ENCODE peak calls at places on chromosome 20, in eight cellular contexts. M, Y, X, R, E, Q, G and K are unnamed samples.

GRCh38 chr20:17635846-17636245 is 46.2 kb downstream of the RRBP1 start:
- DNase-seq in M (no peak), Y (no peak), X (no peak), R (peak; percentile 71), E (no peak), Q (no peak), G (no peak), K (no peak)

GRCh38 chr20:63348828-63349515 is 12.2 kb downstream of the CHRNA4 start:
- DNase-seq in M (no peak), Y (no peak), X (no peak), R (no peak), E (no peak), Q (no peak), G (no peak), K (no peak)

GRCh38 chr20:32624687-32625345 is 39.7 kb upstream of the NOL4L start:
- DNase-seq in M (no peak), Y (no peak), X (no peak), R (no peak), E (no peak), Q (no peak), G (no peak), K (no peak)

GRCh38 chr20:4220352-4220751 is 205.0 kb upstream of the RNF24 start:
- DNase-seq in M (no peak), Y (no peak), X (no peak), R (no peak), E (no peak), Q (no peak), G (no peak), K (no peak)

GRCh38 chr20:15977758-15978157 is 595.5 kb downstream of the KIF16B start:
- DNase-seq in M (no peak), Y (no peak), X (no peak), R (no peak), E (no peak), Q (no peak), G (no peak), K (no peak)

GRCh38 chr20:15643713-15644112 is 929.5 kb downstream of the KIF16B start:
- DNase-seq in M (no peak), Y (no peak), X (no peak), R (no peak), E (no peak), Q (no peak), G (no peak), K (no peak)

GRCh38 chr20:53104889-53105288 is 132.7 kb downstream of the TSHZ2 start:
- DNase-seq in M (no peak), Y (no peak), X (no peak), R (no peak), E (no peak), Q (no peak), G (no peak), K (no peak)

GRCh38 chr20:22348010-22348409 is 236.4 kb downstream of the FOXA2 start:
- DNase-seq in M (no peak), Y (no peak), X (no peak), R (no peak), E (no peak), Q (no peak), G (no peak), K (no peak)

GRCh38 chr20:44409132-44409600 is 53.7 kb downstream of the HNF4A start:
- DNase-seq in M (peak; percentile 11), Y (no peak), X (no peak), R (no peak), E (no peak), Q (no peak), G (no peak), K (no peak)

GRCh38 chr20:48651271-48651670 is 176.5 kb downstream of the PREX1 start:
- DNase-seq in M (peak; percentile 56), Y (no peak), X (no peak), R (no peak), E (no peak), Q (no peak), G (no peak), K (no peak)

GRCh38 chr20:37989601-37990001 is 43.7 kb downstream of the TTI1 start:
- DNase-seq in M (no peak), Y (no peak), X (peak; percentile 36), R (no peak), E (peak; percentile 69), Q (no peak), G (no peak), K (no peak)

GRCh38 chr20:8250539-8251200 is 118.6 kb downstream of the PLCB1 start:
- DNase-seq in M (no peak), Y (no peak), X (no peak), R (no peak), E (no peak), Q (no peak), G (no peak), K (no peak)

GRCh38 chr20:62143976-62144825 is 632 bp downstream of the SS18L1 start:
- DNase-seq in M (peak; percentile 91), Y (no peak), X (peak; percentile 59), R (peak; percentile 58), E (no peak), Q (no peak), G (no peak), K (no peak)
- TF ChIP-seq POLR2A in M (no peak), Y (no peak), X (peak; percentile 18), R (no peak), E (no peak), Q (no peak), G (peak; percentile 6), K (peak; percentile 51)

GRCh38 chr20:9400371-9401025 is 113.9 kb upstream of the LAMP5 start:
- DNase-seq in M (no peak), Y (no peak), X (no peak), R (no peak), E (no peak), Q (no peak), G (no peak), K (no peak)
- TF ChIP-seq POLR2A in M (no peak), Y (no peak), X (no peak), R (no peak), E (no peak), Q (no peak), G (no peak), K (no peak)

GRCh38 chr20:60054716-60055371 is 96.6 kb downstream of the CDH26 start:
- DNase-seq in M (peak; percentile 83), Y (no peak), X (no peak), R (no peak), E (no peak), Q (no peak), G (no peak), K (no peak)
- TF ChIP-seq POLR2A in M (no peak), Y (no peak), X (no peak), R (no peak), E (no peak), Q (no peak), G (no peak), K (no peak)

DNA sequence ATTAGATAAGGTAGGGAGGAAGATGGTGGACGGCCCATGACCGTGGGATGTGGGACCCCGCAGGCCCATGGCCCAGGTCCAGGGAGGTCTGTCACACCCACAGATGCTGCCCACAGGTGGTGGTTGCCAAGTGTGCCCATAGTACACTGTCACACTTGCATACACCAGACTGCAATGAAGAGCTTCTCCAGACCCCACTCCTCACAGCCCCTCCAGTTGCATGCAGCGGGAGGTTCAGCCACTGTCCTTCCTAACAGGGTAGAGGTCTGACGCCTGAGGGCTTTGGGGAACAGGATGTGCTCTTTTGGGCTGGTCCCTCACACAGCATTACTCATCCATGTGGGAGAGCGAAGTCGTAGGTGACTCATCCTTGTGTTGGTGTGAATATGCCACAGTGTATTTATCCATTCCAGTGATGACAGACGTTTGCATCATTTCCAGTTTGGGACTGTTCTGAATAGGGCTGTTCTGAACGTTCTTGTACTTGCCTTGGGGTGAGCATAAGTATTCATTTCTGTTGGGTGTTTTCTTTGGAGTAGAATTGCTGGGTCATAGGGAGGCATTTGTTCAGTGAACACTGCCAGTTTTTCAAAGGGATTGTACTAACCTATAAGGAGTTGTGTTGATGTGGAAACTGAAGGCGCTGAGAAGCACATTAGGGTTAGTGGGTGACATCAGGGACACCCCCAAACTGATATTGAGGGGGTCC is 10.1 kb upstream of the PYGB start:
- DNase-seq in M (no peak), Y (peak; percentile 91), X (no peak), R (no peak), E (peak; percentile 86), Q (no peak), G (peak; percentile 94), K (peak; percentile 92)
- TF ChIP-seq POLR2A in M (no peak), Y (no peak), X (no peak), R (no peak), E (no peak), Q (no peak), G (no peak), K (peak; percentile 29)

DNA sequence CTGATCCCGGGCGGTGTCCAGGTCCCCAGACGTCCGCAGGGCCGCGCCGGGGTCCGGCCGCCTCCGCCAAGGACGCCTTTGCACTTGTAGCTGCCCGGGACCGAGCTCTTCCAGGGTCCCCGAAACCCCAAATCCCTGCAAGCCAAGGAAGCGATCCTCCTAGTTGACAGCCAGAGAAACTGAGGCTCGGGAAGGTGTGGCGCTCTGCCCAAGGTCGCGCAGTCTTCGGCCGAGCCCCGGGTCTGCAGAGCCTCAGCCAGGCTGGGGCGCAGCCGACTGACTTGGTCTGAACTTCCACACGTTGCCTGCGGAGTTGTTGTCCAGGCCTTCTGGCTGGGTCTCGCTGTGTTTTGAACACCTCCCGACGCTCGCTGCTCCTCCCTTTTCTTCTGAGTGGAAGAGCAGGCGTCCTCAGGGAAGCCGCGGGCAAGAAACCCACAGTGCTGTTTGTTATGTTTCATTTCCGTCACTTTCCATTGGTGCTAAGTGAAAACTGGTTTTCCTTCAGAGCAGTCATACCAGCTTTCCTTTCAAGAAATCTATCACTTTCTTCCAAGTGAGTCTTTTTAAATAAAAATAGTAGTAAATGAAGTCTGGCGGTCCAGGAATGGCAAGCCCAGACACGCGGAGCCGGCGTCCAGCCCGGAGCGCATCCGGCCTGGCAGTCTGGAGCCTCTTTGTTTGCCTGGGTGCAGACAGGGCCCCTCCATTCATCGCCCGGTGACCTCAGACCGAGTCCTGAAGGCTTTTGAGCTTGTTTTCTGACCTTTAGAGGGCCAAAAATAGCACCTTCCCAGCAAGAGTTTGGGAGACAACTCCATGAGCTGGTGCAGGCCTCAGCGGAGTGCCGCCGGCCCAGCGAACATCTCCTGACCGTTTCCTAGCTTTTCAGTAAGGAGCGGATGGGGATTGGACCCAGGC is 698 bp downstream of the FAM210B start:
- DNase-seq in M (peak; percentile 86), Y (peak; percentile 41), X (peak; percentile 48), R (peak; percentile 63), E (peak; percentile 75), Q (peak; percentile 39), G (no peak), K (peak; percentile 73)
- TF ChIP-seq POLR2A in M (no peak), Y (no peak), X (peak; percentile 53), R (no peak), E (no peak), Q (no peak), G (no peak), K (no peak)